ENCODE peak calls at places on chromosomes 5 and 9, in seven cellular contexts. J is AG10803, E is spleen, U is HFF-Myc, T is bronchial epithelial cell, I is choroid plexus epithelial cell, B is Peyer's patch. Y is an unnamed sample.

GRCh38 chr5:151098185-151098813 is 17.5 kb upstream of the TNIP1 start:
- DNase-seq in J (no peak), E (no peak), U (no peak), T (no peak), I (no peak), B (no peak), Y (no peak)

GRCh38 chr9:137688261-137688660 is 69.5 kb downstream of the EHMT1 start:
- DNase-seq in J (no peak), E (peak), U (no peak), T (no peak), I (no peak), B (no peak), Y (no peak)

GRCh38 chr5:108548684-108549596 is 167.0 kb upstream of the FBXL17 start:
- DNase-seq in J (no peak), E (no peak), U (no peak), T (no peak), I (no peak), B (no peak), Y (no peak)

GRCh38 chr5:64666058-64666457 is 24.2 kb upstream of the SHISAL2B start:
- DNase-seq in J (peak), E (no peak), U (no peak), T (peak), I (peak), B (no peak), Y (no peak)

GRCh38 chr5:14665110-14665822 is 748 bp downstream of the OTULIN start:
- DNase-seq in J (no peak), E (peak), U (no peak), T (no peak), I (peak), B (peak), Y (no peak)

GRCh38 chr9:4955836-4956235 is 29.2 kb upstream of the JAK2 start:
- DNase-seq in J (no peak), E (no peak), U (no peak), T (peak), I (peak), B (no peak), Y (no peak)

GRCh38 chr9:129240581-129241211 is 62.6 kb upstream of the IER5L start:
- DNase-seq in J (no peak), E (peak), U (no peak), T (no peak), I (no peak), B (no peak), Y (no peak)

GRCh38 chr5:128905225-128906110 is 59.8 kb upstream of the SLC27A6 start:
- DNase-seq in J (peak), E (no peak), U (peak), T (peak), I (peak), B (peak), Y (peak)

GRCh38 chr5:154708845-154709244 is 46.3 kb upstream of the LARP1 start:
- DNase-seq in J (peak), E (no peak), U (peak), T (peak), I (no peak), B (no peak), Y (no peak)

GRCh38 chr5:155481182-155481581 is 467.6 kb downstream of the KIF4B start:
- DNase-seq in J (no peak), E (no peak), U (no peak), T (no peak), I (no peak), B (no peak), Y (no peak)

GRCh38 chr5:60177596-60177995 is 284.1 kb upstream of the PDE4D start:
- DNase-seq in J (no peak), E (no peak), U (no peak), T (peak), I (peak), B (no peak), Y (no peak)

GRCh38 chr5:85140471-85140870 is 755.8 kb upstream of the EDIL3 start:
- DNase-seq in J (no peak), E (no peak), U (no peak), T (peak), I (no peak), B (no peak), Y (no peak)

GRCh38 chr5:103424008-103424407 is 138.6 kb downstream of the NUDT12 start:
- DNase-seq in J (no peak), E (no peak), U (peak), T (no peak), I (peak), B (no peak), Y (no peak)

GRCh38 chr5:27008604-27009564 is 29.5 kb downstream of the CDH9 start:
- DNase-seq in J (no peak), E (no peak), U (no peak), T (peak), I (peak), B (no peak), Y (no peak)

GRCh38 chr5:133367413-133367812 is 244.9 kb downstream of the FSTL4 start:
- DNase-seq in J (peak), E (no peak), U (no peak), T (no peak), I (no peak), B (no peak), Y (no peak)

GRCh38 chr9:114121445-114122151 is 22.5 kb upstream of the KIF12 start:
- DNase-seq in J (no peak), E (peak), U (no peak), T (no peak), I (no peak), B (no peak), Y (no peak)
- TF ChIP-seq CTCF in J (no peak), E (no peak), U (no peak), T (no peak), I (no peak), B (no peak), Y (no peak)

DNA sequence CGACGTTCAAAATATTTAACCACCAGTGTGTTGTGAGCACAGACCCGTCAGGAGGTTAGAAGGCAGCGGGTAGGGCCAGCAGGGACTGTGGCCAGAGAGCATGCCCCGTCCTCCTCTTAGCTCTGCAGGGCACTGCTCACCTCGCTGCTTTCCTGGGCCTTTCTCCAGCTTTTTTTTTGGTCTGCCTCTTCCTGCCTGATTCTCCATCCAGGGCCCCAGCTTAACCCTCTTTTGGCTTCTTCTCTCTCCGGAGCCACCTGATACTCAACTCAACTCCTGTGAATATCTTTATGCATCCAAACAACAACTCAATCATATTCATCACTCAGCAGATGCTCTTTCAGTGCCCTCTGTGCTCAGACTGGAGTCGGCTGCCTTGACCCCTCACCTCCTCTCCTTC is 44.0 kb downstream of the TMOD1 start:
- DNase-seq in J (no peak), E (no peak), U (no peak), T (no peak), I (no peak), B (no peak), Y (no peak)
- H3K4me3 ChIP-seq in J (no peak), E (no peak), U (no peak), T (no peak), I (no peak), B (no peak), Y (no peak)

GRCh38 chr5:174052636-174053035 is 7.1 kb downstream of the NSG2 start:
- DNase-seq in J (no peak), E (no peak), U (no peak), T (no peak), I (no peak), B (no peak), Y (no peak)

GRCh38 chr5:174059247-174059646 is 13.7 kb downstream of the NSG2 start:
- DNase-seq in J (no peak), E (no peak), U (no peak), T (no peak), I (no peak), B (no peak), Y (no peak)

GRCh38 chr5:174053891-174054290 is 8.4 kb downstream of the NSG2 start:
- DNase-seq in J (no peak), E (no peak), U (no peak), T (no peak), I (no peak), B (no peak), Y (no peak)

GRCh38 chr5:174058433-174059122 is 13.1 kb downstream of the NSG2 start:
- DNase-seq in J (no peak), E (no peak), U (no peak), T (no peak), I (no peak), B (no peak), Y (no peak)

DNA sequence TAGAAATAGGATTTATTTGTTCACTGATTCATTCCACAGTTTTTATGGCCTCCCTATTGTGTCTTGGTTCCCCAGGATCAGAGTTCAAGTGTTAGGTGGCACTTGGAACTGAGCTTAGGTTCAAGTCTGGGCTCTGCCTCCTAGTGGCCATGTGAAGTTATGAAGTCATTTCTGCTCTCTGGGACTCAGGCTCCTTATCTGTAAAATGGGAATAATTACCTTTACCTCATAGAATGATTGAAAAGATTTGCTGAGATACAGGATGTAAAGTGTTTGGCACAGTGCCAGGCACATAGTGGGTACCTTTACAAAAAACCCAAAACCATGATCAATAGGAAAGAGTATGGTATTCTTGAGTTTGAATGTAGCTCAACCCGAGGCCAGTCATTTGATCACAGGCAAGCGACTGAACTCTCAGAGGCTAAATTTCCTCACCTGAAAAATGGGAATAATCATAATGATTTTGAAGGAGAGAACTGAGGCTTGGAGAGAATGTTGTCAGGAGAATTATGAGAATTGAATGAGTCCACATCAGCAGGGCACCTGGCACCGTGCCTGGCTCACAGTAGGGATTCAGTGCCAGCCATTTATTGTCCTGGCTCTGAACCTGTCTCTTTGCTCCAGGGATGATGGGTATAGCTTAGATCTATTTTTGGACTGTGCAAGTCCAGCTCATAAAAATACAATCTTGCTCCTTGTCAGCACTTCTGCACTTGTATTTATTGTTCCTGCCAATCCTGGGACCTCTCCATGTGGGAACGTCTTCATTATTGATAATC is 10.7 kb downstream of the NSG2 start:
- DNase-seq in J (no peak), E (no peak), U (no peak), T (no peak), I (no peak), B (no peak), Y (no peak)
- TF ChIP-seq CTCF in J (no peak), E (no peak), U (peak), T (no peak), I (no peak), B (peak), Y (peak)

DNA sequence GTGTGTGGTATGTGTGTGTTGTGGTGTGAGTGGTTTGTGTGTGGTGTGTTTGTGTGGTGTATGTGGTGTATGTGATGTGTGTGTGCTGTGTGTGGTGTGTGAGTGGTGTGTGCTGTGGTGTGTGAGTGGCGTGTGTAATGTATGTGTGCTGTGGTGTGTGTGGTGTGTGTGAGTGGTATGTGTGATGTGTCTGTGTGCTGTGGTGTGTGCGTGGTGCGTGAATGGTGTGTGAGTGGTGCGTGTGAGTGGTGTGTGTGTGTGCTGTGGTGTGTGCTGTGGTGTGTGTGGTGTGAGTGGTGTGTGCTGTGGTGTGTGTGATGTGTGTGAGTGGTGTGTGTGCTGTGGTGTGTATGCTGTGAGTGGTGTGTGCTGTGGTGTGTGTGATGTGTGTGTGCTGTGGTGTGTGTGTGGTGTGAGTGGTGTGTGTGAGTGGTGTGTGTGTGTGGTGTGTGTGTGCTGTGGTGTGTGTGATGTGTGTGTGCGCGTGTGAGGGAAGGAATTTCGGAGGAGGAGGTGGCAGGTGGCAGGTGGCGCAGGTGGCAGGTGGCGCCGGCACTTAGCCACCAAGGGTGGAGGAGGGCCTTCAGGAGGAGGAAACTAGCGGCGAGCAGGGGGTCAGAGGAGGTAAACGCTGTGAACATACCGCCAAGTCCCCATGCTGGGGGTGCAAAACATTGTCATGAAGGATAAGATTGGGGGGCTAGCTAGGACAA is 191.8 kb downstream of the MELK start:
- DNase-seq in J (no peak), E (no peak), U (no peak), T (no peak), I (no peak), B (no peak), Y (no peak)
- H3K4me3 ChIP-seq in J (no peak), E (no peak), U (no peak), T (no peak), I (no peak), B (no peak), Y (no peak)

GRCh38 chr5:53963958-53964357 is 346.4 kb downstream of the ARL15 start:
- DNase-seq in J (no peak), E (no peak), U (no peak), T (no peak), I (no peak), B (no peak), Y (no peak)
- TF ChIP-seq CTCF in J (no peak), E (no peak), U (no peak), T (peak), I (no peak), B (no peak), Y (no peak)

Y was measured in GM12864.